ENCODE peak calls at places on chromosomes 13 and 19, in four cellular contexts. One of them, this sample, is unnamed.

GRCh38 chr13:46964789-46965527 is 68.1 kb upstream of the HTR2A start:
- ATAC-seq in Panc1: no peak
- ATAC-seq in HepG2: no peak
- ATAC-seq in HCT116: no peak
- ATAC-seq in this sample: no peak

GRCh38 chr19:32397736-32398135 is 7.8 kb upstream of the DPY19L3 start:
- ATAC-seq in HCT116: peak; percentile 62
- ATAC-seq in Panc1: no peak
- ATAC-seq in HepG2: peak; percentile 61
- ATAC-seq in this sample: no peak

GRCh38 chr13:32472194-32472621 is 44.3 kb upstream of the N4BP2L1 start:
- ATAC-seq in HCT116: no peak
- ATAC-seq in Panc1: no peak
- ATAC-seq in HepG2: no peak
- ATAC-seq in this sample: no peak

GRCh38 chr19:2578391-2578826 is 102.5 kb downstream of the GADD45B start:
- ATAC-seq in HepG2: peak; percentile 26
- ATAC-seq in Panc1: peak; percentile 64
- ATAC-seq in HCT116: peak; percentile 28
- ATAC-seq in this sample: no peak

GRCh38 chr13:26621731-26622401 is 64.4 kb downstream of the WASF3 start:
- ATAC-seq in HCT116: no peak
- ATAC-seq in HepG2: peak; percentile 94
- ATAC-seq in Panc1: no peak
- ATAC-seq in this sample: no peak

GRCh38 chr13:113475911-113476310 is 14.6 kb downstream of the DCUN1D2 start:
- ATAC-seq in HCT116: no peak
- ATAC-seq in Panc1: no peak
- ATAC-seq in HepG2: no peak
- ATAC-seq in this sample: no peak

GRCh38 chr19:38674388-38675133 is 27.1 kb downstream of the ACTN4 start:
- ATAC-seq in HCT116: no peak
- ATAC-seq in HepG2: no peak
- ATAC-seq in Panc1: no peak
- ATAC-seq in this sample: peak; percentile 74

GRCh38 chr13:103695320-103695719 is 629.1 kb upstream of the SLC10A2 start:
- ATAC-seq in Panc1: no peak
- ATAC-seq in HepG2: no peak
- ATAC-seq in HCT116: no peak
- ATAC-seq in this sample: no peak

GRCh38 chr19:42068756-42069571 is 1.0 kb downstream of the GRIK5 start:
- ATAC-seq in HCT116: no peak
- ATAC-seq in HepG2: no peak
- ATAC-seq in Panc1: no peak
- ATAC-seq in this sample: peak; percentile 34

GRCh38 chr19:38686530-38686888 is 39.1 kb downstream of the ACTN4 start:
- ATAC-seq in HepG2: peak; percentile 10
- ATAC-seq in HCT116: no peak
- ATAC-seq in Panc1: no peak
- ATAC-seq in this sample: no peak

GRCh38 chr19:47419037-47419783 is at the start of gene MEIS3:
- ATAC-seq in HepG2: no peak
- ATAC-seq in HCT116: peak; percentile 52
- ATAC-seq in Panc1: peak; percentile 28
- ATAC-seq in this sample: peak; percentile 54

GRCh38 chr19:3813473-3814392 is 27.6 kb upstream of the MATK start:
- ATAC-seq in HepG2: no peak
- ATAC-seq in HCT116: no peak
- ATAC-seq in Panc1: no peak
- ATAC-seq in this sample: no peak

GRCh38 chr13:40600145-40600751 is 66.2 kb downstream of the FOXO1 start:
- ATAC-seq in Panc1: no peak
- ATAC-seq in HepG2: no peak
- ATAC-seq in HCT116: no peak
- ATAC-seq in this sample: no peak

GRCh38 chr13:40304391-40304790 is 362.1 kb downstream of the FOXO1 start:
- ATAC-seq in HCT116: no peak
- ATAC-seq in Panc1: no peak
- ATAC-seq in HepG2: no peak
- ATAC-seq in this sample: no peak

GRCh38 chr19:43551399-43552197 is 18.6 kb downstream of the ZNF575 start:
- ATAC-seq in HepG2: no peak
- ATAC-seq in HCT116: no peak
- ATAC-seq in Panc1: no peak
- ATAC-seq in this sample: no peak

GRCh38 chr19:55406869-55407624 is 541 bp downstream of the UBE2S start:
- ATAC-seq in HepG2: peak; percentile 50
- ATAC-seq in Panc1: peak; percentile 28
- ATAC-seq in HCT116: peak; percentile 9
- ATAC-seq in this sample: peak; percentile 1

GRCh38 chr13:26067601-26068000 is 15.8 kb upstream of the SHISA2 start:
- ATAC-seq in HepG2: no peak
- ATAC-seq in Panc1: no peak
- ATAC-seq in HCT116: no peak
- ATAC-seq in this sample: no peak

GRCh38 chr19:34645551-34645950 is 31.4 kb downstream of the SCGB2B2 start:
- ATAC-seq in HCT116: no peak
- ATAC-seq in Panc1: peak; percentile 27
- ATAC-seq in HepG2: no peak
- ATAC-seq in this sample: no peak

GRCh38 chr13:100658363-100658762 is 16.2 kb downstream of the TMTC4 start:
- ATAC-seq in HepG2: no peak
- ATAC-seq in Panc1: no peak
- ATAC-seq in HCT116: no peak
- ATAC-seq in this sample: no peak

GRCh38 chr19:38692458-38693379 is 45.3 kb downstream of the ACTN4 start:
- ATAC-seq in Panc1: peak; percentile 46
- ATAC-seq in HepG2: peak; percentile 37
- ATAC-seq in HCT116: peak; percentile 41
- ATAC-seq in this sample: peak; percentile 0

GRCh38 chr19:46625731-46626130 is 842 bp upstream of the PTGIR start:
- ATAC-seq in Panc1: no peak
- ATAC-seq in HCT116: peak; percentile 10
- ATAC-seq in HepG2: peak; percentile 20
- ATAC-seq in this sample: no peak

GRCh38 chr19:33849551-33850147 is 53.0 kb downstream of the KCTD15 start:
- ATAC-seq in HCT116: no peak
- ATAC-seq in Panc1: no peak
- ATAC-seq in HepG2: no peak
- ATAC-seq in this sample: no peak

GRCh38 chr19:19064098-19064722 is 416 bp downstream of the SLC25A42 start:
- ATAC-seq in HepG2: peak; percentile 1
- ATAC-seq in Panc1: peak; percentile 2
- ATAC-seq in HCT116: no peak
- ATAC-seq in this sample: no peak

GRCh38 chr13:73737214-73737613 is 397.0 kb downstream of the KLF12 start:
- ATAC-seq in HCT116: no peak
- ATAC-seq in HepG2: no peak
- ATAC-seq in Panc1: no peak
- ATAC-seq in this sample: no peak

GRCh38 chr13:95354680-95355487 is 53.6 kb upstream of the ABCC4 start:
- ATAC-seq in Panc1: no peak
- ATAC-seq in HepG2: peak; percentile 91
- ATAC-seq in HCT116: no peak
- ATAC-seq in this sample: no peak

GRCh38 chr19:18020212-18021067 is 12.5 kb downstream of the ARRDC2 start:
- ATAC-seq in HCT116: peak; percentile 23
- ATAC-seq in HepG2: peak; percentile 66
- ATAC-seq in Panc1: peak; percentile 55
- ATAC-seq in this sample: peak; percentile 82

GRCh38 chr19:18023596-18024212 is 15.7 kb downstream of the ARRDC2 start:
- ATAC-seq in Panc1: no peak
- ATAC-seq in HCT116: no peak
- ATAC-seq in HepG2: no peak
- ATAC-seq in this sample: peak; percentile 60

GRCh38 chr19:18027151-18027550 is 19.2 kb downstream of the ARRDC2 start:
- ATAC-seq in HepG2: no peak
- ATAC-seq in HCT116: no peak
- ATAC-seq in Panc1: no peak
- ATAC-seq in this sample: no peak

GRCh38 chr19:18017275-18018083 is 9.5 kb downstream of the ARRDC2 start:
- ATAC-seq in HepG2: no peak
- ATAC-seq in Panc1: no peak
- ATAC-seq in HCT116: no peak
- ATAC-seq in this sample: peak; percentile 6

DNA sequence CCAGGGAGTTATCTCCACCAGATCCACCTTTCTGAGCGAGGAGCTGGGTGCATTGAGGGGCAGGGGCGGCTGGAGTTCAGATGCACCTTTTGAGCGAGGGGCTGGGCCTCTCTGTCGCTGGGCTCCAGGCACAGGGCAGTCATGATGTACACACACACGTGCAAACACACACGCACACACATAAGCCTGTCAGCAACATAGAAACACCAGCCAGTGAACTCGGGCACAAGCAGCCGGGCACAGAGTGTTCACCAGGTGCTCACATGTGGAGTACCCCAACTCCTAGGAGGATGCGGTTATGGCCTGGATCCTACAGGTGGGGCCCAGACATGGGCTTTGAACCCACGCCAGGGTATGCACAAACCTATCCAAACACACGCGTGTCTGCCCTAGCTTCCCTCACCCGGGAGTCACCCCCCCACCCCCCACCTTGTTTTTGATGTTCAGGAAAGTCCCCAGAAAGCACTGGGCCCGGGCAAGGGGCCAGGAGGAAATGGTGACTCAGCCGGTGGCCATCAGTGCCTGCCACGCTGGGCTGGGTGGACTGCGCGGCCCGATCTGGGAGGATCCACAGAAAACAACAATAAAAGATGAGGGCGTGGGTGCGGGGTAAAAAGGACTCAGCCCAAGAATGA is 13.3 kb downstream of the ARRDC2 start:
- ATAC-seq in HCT116: peak; percentile 32
- ATAC-seq in Panc1: peak; percentile 69
- ATAC-seq in HepG2: peak; percentile 16
- ATAC-seq in this sample: peak; percentile 60
- TF ChIP-seq POLR2AphosphoS5 in HCT116: no peak
- TF ChIP-seq POLR2AphosphoS5 in Panc1: no peak
- TF ChIP-seq POLR2AphosphoS5 in HepG2: no peak
- TF ChIP-seq POLR2AphosphoS5 in this sample: peak; percentile 64

GRCh38 chr13:110505594-110505993 is 55.9 kb downstream of the RAB20 start:
- ATAC-seq in HepG2: no peak
- ATAC-seq in HCT116: no peak
- ATAC-seq in Panc1: no peak
- ATAC-seq in this sample: no peak

GRCh38 chr13:110506859-110507566 is 54.5 kb downstream of the RAB20 start:
- ATAC-seq in HepG2: peak; percentile 20
- ATAC-seq in Panc1: no peak
- ATAC-seq in HCT116: peak; percentile 18
- ATAC-seq in this sample: peak; percentile 84

GRCh38 chr13:110509478-110509926 is 52.0 kb downstream of the RAB20 start:
- ATAC-seq in HCT116: no peak
- ATAC-seq in HepG2: no peak
- ATAC-seq in Panc1: no peak
- ATAC-seq in this sample: no peak

GRCh38 chr13:110506396-110506795 is 55.1 kb downstream of the RAB20 start:
- ATAC-seq in HepG2: no peak
- ATAC-seq in Panc1: no peak
- ATAC-seq in HCT116: no peak
- ATAC-seq in this sample: no peak

GRCh38 chr13:110507678-110508381 is 53.7 kb downstream of the RAB20 start:
- ATAC-seq in HepG2: peak; percentile 14
- ATAC-seq in HCT116: peak; percentile 79
- ATAC-seq in Panc1: no peak
- ATAC-seq in this sample: peak; percentile 46
- TF ChIP-seq POLR2AphosphoS5 in HepG2: no peak
- TF ChIP-seq POLR2AphosphoS5 in HCT116: no peak
- TF ChIP-seq POLR2AphosphoS5 in Panc1: no peak
- TF ChIP-seq POLR2AphosphoS5 in this sample: no peak

DNA sequence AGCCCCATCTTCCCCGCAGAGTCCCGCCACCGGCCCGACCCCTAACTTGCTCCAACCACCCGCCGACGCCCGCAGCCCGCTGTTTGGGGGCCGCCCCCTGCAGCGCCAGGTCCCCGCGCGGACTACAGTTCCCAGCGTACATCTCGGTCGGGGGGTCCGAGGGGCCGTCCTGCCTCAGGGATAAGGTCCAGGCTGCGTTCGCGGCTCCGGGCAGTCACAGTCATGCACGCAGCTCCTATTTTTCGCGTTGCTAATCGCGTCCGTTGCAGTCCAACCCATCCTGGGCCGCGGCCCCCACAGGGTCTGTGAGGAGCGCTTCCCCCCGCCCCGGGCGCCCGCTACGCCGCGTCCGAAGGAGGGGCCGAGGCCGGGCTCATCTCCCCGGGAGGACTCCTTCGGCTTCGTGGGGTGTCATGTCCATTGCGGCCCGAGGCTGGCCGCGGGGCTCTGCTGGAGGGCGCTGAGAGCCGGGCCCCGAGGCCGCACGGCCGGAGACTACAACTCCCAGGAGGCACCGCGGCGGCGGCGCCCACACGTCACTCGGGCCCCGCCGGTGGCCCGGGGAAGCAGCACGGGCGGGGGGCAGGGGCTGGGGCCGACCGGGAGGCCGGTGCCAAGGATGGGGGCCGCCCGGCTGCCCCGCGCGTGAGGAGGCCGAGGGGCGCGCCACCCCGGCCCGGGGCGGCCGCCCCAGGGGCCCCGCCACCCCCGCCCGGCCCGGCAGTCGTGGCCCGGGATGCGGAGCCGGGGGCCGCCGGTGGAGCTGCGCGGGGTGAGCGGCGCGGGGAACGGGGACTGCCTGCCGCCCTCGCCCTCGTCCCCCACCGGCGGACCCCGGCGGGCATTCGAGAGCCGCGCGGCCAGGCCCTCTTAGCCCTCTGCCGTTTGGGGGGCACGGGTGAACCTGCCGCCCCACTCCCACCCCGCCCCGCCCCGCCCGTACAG is at the start of gene MAP3K10:
- ATAC-seq in HCT116: peak; percentile 91
- ATAC-seq in Panc1: peak; percentile 97
- ATAC-seq in HepG2: peak; percentile 91
- ATAC-seq in this sample: peak; percentile 92
- TF ChIP-seq POLR2AphosphoS5 in HCT116: peak; percentile 46
- TF ChIP-seq POLR2AphosphoS5 in Panc1: no peak
- TF ChIP-seq POLR2AphosphoS5 in HepG2: peak; percentile 38
- TF ChIP-seq POLR2AphosphoS5 in this sample: no peak

DNA sequence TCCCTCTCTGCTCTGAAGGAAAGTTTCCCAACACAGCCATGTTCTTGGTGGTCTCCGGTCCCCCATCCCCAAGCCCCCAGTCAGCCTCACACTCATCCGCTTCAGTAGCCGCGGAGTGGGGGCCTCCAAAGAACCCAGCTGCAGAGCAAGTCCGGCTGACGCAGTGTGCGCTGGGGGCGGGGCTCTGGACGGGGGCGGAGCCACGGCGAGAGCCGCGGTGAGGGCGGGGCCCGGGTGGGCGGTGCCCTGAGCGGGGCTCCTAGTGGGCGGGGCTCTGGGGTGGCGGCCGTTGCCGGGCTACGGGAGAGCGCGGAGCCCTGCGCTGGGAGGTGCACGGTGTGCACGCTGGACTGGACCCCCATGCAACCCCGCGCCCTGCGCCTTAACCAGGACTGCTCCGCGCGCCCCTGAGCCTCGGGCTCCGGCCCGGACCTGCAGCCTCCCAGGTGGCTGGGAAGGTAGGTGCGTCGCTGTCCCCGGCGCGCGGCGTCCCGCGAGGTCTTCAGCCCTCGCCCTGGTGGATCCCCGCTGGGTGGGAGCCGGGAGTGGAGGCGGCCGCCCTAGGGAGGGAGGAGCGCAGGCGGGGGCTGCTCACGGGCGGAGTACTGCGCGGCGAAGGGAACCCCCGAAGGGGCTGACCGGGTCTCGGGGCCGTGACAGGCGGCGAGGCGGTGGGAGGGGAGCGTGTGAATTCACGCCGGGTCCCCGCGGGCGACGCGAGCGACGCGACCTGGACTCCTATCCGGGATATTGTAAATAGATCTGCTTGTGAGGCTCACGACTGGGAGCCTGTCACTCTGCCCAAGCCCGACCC is 9.1 kb downstream of the TNFRSF19 start:
- ATAC-seq in Panc1: peak; percentile 98
- ATAC-seq in HepG2: peak; percentile 96
- ATAC-seq in HCT116: peak; percentile 96
- ATAC-seq in this sample: peak; percentile 97
- TF ChIP-seq POLR2AphosphoS5 in Panc1: no peak
- TF ChIP-seq POLR2AphosphoS5 in HepG2: peak; percentile 71
- TF ChIP-seq POLR2AphosphoS5 in HCT116: peak; percentile 62
- TF ChIP-seq POLR2AphosphoS5 in this sample: peak; percentile 45